ENCODE peak calls at places on chromosomes 7 and 10, in four cellular contexts. P is pancreas, O is cardiac fibroblast, L is ovary. J is an unnamed sample.

GRCh38 chr10:59362184-59362966 is at the start of gene FAM13C:
- DNase-seq in P (peak; percentile 90), O (peak; percentile 54), L (peak; percentile 75), J (peak; percentile 30)

GRCh38 chr7:87474533-87475358 is 734 bp downstream of the ABCB4 start:
- DNase-seq in P (no peak), O (peak; percentile 26), L (no peak), J (peak; percentile 69)

GRCh38 chr10:79282388-79282787 is 64.9 kb upstream of the PPIF start:
- DNase-seq in P (no peak), O (no peak), L (no peak), J (no peak)

GRCh38 chr7:22864855-22865606 is 42.4 kb upstream of the TOMM7 start:
- DNase-seq in P (no peak), O (peak; percentile 44), L (no peak), J (no peak)

GRCh38 chr7:23490357-23491131 is 20.3 kb upstream of the IGF2BP3 start:
- DNase-seq in P (peak; percentile 67), O (peak; percentile 39), L (peak; percentile 60), J (peak; percentile 78)

GRCh38 chr10:132514841-132515521 is 22.6 kb upstream of the INPP5A start:
- DNase-seq in P (no peak), O (no peak), L (peak; percentile 69), J (peak; percentile 52)

GRCh38 chr7:149050941-149051340 is 22.6 kb upstream of the PDIA4 start:
- DNase-seq in P (no peak), O (peak; percentile 24), L (no peak), J (no peak)

GRCh38 chr10:89887830-89888229 is 186.4 kb downstream of the KIF20B start:
- DNase-seq in P (no peak), O (no peak), L (no peak), J (peak; percentile 16)

GRCh38 chr7:136857573-136857972 is 10.9 kb upstream of the CHRM2 start:
- DNase-seq in P (no peak), O (peak; percentile 44), L (no peak), J (no peak)

GRCh38 chr10:95814011-95814727 is 58.2 kb downstream of the ENTPD1 start:
- DNase-seq in P (no peak), O (peak; percentile 93), L (no peak), J (no peak)

GRCh38 chr10:31864834-31865518 is 63.7 kb downstream of the ARHGAP12 start:
- DNase-seq in P (no peak), O (peak; percentile 55), L (no peak), J (no peak)

GRCh38 chr10:116014859-116015258 is 258.1 kb downstream of the GFRA1 start:
- DNase-seq in P (no peak), O (no peak), L (no peak), J (no peak)

GRCh38 chr10:45354261-45354660 is 19.8 kb upstream of the ALOX5 start:
- DNase-seq in P (no peak), O (peak; percentile 19), L (no peak), J (no peak)

GRCh38 chr10:118922226-118922625 is 107.3 kb upstream of the NANOS1 start:
- DNase-seq in P (no peak), O (peak; percentile 24), L (no peak), J (no peak)

GRCh38 chr7:143494622-143495021 is 16.9 kb downstream of the TAS2R41 start:
- DNase-seq in P (no peak), O (peak; percentile 28), L (no peak), J (no peak)

GRCh38 chr10:29241925-29242324 is 46.9 kb upstream of the LYZL1 start:
- DNase-seq in P (no peak), O (no peak), L (no peak), J (no peak)

GRCh38 chr10:48485711-48486110 is 119.2 kb downstream of the ARHGAP22 start:
- DNase-seq in P (no peak), O (no peak), L (no peak), J (no peak)

GRCh38 chr7:34309584-34309983 is 348.4 kb upstream of the NPSR1 start:
- DNase-seq in P (no peak), O (no peak), L (no peak), J (no peak)

GRCh38 chr10:34507217-34507616 is 307.9 kb downstream of the PARD3 start:
- DNase-seq in P (no peak), O (no peak), L (no peak), J (no peak)

GRCh38 chr7:106542550-106543220 is 118.3 kb downstream of the CCDC71L start:
- DNase-seq in P (no peak), O (peak; percentile 94), L (no peak), J (peak; percentile 56)

GRCh38 chr10:113179270-113179669 is 229.2 kb downstream of the TCF7L2 start:
- DNase-seq in P (no peak), O (peak; percentile 64), L (no peak), J (no peak)

GRCh38 chr7:90239625-90240228 is 5.2 kb upstream of the CFAP69 start:
- DNase-seq in P (no peak), O (no peak), L (no peak), J (no peak)

GRCh38 chr7:100469227-100470044 is 5.4 kb upstream of the SPACDR start:
- DNase-seq in P (peak; percentile 95), O (peak; percentile 79), L (peak; percentile 92), J (peak; percentile 92)

GRCh38 chr10:21261705-21262285 is 263.7 kb downstream of the SKIDA1 start:
- DNase-seq in P (no peak), O (no peak), L (no peak), J (no peak)

GRCh38 chr7:47461161-47461560 is 120.8 kb downstream of the TNS3 start:
- DNase-seq in P (no peak), O (peak; percentile 66), L (peak; percentile 53), J (no peak)

GRCh38 chr7:4549681-4550080 is 132.4 kb upstream of the FOXK1 start:
- DNase-seq in P (no peak), O (no peak), L (no peak), J (no peak)

GRCh38 chr7:126589068-126589684 is 663.6 kb downstream of the GRM8 start:
- DNase-seq in P (no peak), O (no peak), L (no peak), J (no peak)

GRCh38 chr7:150003304-150003810 is 129.6 kb downstream of the ATP6V0E2 start:
- DNase-seq in P (no peak), O (no peak), L (no peak), J (no peak)

GRCh38 chr7:55158983-55159382 is 140.2 kb downstream of the EGFR start:
- DNase-seq in P (peak; percentile 55), O (no peak), L (no peak), J (no peak)

GRCh38 chr10:8043569-8044306 is 10.8 kb upstream of the GATA3 start:
- DNase-seq in P (no peak), O (no peak), L (no peak), J (peak; percentile 51)

GRCh38 chr7:66629659-66630058 is 978 bp downstream of the KCTD7 start:
- DNase-seq in P (no peak), O (no peak), L (no peak), J (no peak)

GRCh38 chr10:103493362-103493871 is at the start of gene NEURL1:
- DNase-seq in P (peak; percentile 57), O (no peak), L (peak; percentile 55), J (peak; percentile 44)

GRCh38 chr10:32348297-32349198 is 1.6 kb upstream of the EPC1 start:
- DNase-seq in P (no peak), O (no peak), L (no peak), J (no peak)

GRCh38 chr10:92590623-92591549 is 2.0 kb upstream of the KIF11 start:
- DNase-seq in P (no peak), O (peak; percentile 73), L (peak; percentile 56), J (peak; percentile 54)
- TF ChIP-seq CTCF in P (no peak), O (peak; percentile 53), L (no peak), J (peak; percentile 16)

DNA sequence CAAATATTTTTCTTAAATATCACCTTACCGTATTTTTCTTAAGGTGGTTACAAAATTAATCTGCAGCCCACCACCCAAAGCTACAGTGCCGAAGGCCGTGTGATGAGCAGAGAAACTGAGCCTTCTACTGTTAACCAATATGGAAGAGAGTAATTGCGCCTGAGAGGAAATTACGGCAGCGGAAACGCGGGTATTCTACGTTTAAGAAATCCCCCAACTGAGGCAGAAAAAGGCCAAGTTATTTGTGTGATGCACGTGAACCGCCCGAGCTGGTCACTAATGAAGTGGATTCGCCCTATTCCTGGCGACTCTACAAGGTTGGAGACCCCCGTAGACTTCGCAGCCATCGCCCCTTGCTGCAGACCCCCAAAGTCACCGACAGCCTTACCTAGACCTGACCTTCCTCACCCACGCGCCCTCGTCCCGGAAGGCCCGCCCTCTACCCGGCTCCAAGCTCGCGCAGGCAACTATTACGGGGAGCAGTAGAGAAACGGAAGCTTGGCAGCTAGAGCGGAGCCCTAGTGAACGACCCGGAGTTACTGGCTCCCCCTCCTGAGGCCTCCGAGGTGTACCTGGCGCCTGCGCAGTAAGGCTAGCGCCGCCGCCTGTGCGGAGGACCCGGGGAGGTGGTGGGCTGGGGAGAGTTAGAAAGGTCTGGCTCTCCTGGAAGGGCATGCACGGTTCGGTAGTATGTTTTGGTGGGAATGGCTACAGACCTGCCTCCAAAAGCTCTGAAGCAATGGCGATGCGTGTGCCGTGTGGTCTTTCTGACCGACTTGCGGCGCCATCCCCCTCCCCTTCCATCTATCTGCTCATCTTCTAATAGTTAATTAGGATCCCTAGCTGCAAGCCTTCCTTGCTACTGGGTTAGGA is at the start of gene MRPS33:
- DNase-seq in P (peak; percentile 98), O (peak; percentile 96), L (peak; percentile 94), J (peak; percentile 92)
- TF ChIP-seq CTCF in P (no peak), O (no peak), L (no peak), J (peak; percentile 77)

GRCh38 chr10:16952010-16952550 is 134.9 kb upstream of the RSU1 start:
- DNase-seq in P (no peak), O (peak; percentile 17), L (no peak), J (no peak)

GRCh38 chr10:16954280-16955030 is 137.2 kb upstream of the RSU1 start:
- DNase-seq in P (no peak), O (peak; percentile 9), L (no peak), J (no peak)

GRCh38 chr10:16953270-16953669 is 136.0 kb upstream of the RSU1 start:
- DNase-seq in P (no peak), O (peak; percentile 5), L (no peak), J (no peak)

GRCh38 chr10:16950686-16951681 is 133.8 kb upstream of the RSU1 start:
- DNase-seq in P (no peak), O (peak; percentile 80), L (no peak), J (no peak)

GRCh38 chr10:16952610-16953009 is 135.4 kb upstream of the RSU1 start:
- DNase-seq in P (no peak), O (peak; percentile 51), L (no peak), J (no peak)
- TF ChIP-seq CTCF in P (no peak), O (peak; percentile 19), L (no peak), J (no peak)

GRCh38 chr10:77590344-77591237 is 47.0 kb downstream of the KCNMA1 start:
- DNase-seq in P (no peak), O (no peak), L (no peak), J (no peak)
- TF ChIP-seq CTCF in P (no peak), O (no peak), L (no peak), J (no peak)

DNA sequence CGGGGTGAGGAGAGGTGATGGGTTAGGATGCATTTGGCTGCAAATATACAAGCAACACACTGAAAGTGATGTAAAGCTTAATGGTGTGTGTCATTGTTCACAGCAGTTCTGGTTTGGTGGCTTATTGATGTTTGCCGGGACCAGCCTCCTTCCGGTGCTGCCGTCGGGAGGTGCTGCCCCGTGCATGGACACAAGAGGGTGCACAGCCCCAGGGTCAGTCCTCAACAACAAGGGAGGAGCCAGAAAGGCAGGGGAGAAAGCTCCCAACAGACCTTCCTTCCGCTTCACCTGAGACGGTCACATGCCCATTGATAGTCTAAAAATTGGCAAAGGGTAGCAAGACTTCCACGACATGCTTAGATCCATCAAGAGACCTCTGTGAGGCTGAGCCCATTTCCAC is 9.5 kb downstream of the RNF32 start:
- DNase-seq in P (no peak), O (peak; percentile 22), L (no peak), J (peak; percentile 52)
- TF ChIP-seq CTCF in P (no peak), O (peak; percentile 47), L (no peak), J (peak; percentile 29)